ENCODE peak calls at places on chromosome 6, in four cellular contexts. S is iPS DF 6.9, X is upper lobe of right lung, E is sigmoid colon. C is an unnamed sample.

GRCh38 chr6:73983367-73983766 is 287.4 kb downstream of the CD109 start:
- DNase-seq in S (no peak), X (no peak), E (no peak), C (no peak)

GRCh38 chr6:82298012-82298411 is 50.5 kb upstream of the IBTK start:
- DNase-seq in S (no peak), X (no peak), E (no peak), C (no peak)

GRCh38 chr6:163586888-163587287 is 172.4 kb downstream of the QKI start:
- DNase-seq in S (no peak), X (no peak), E (no peak), C (no peak)

GRCh38 chr6:7763896-7764295 is 38.0 kb downstream of the BMP6 start:
- DNase-seq in S (no peak), X (no peak), E (no peak), C (no peak)

GRCh38 chr6:147531321-147531720 is 22.8 kb downstream of the SAMD5 start:
- DNase-seq in S (no peak), X (no peak), E (no peak), C (no peak)

GRCh38 chr6:170057961-170058877 is 232.7 kb downstream of the DLL1 start:
- DNase-seq in S (no peak), X (peak; percentile 50), E (peak; percentile 54), C (no peak)

GRCh38 chr6:27662770-27663169 is 189.9 kb upstream of the ZNF184 start:
- DNase-seq in S (no peak), X (no peak), E (no peak), C (no peak)

GRCh38 chr6:87929843-87930288 is 117.8 kb upstream of the SPACA1 start:
- DNase-seq in S (peak; percentile 90), X (peak; percentile 82), E (peak; percentile 90), C (peak; percentile 58)

GRCh38 chr6:27479319-27480182 is 6.6 kb upstream of the ZNF184 start:
- DNase-seq in S (no peak), X (peak; percentile 87), E (peak; percentile 91), C (peak; percentile 80)

GRCh38 chr6:147726342-147726741 is 217.9 kb downstream of the SAMD5 start:
- DNase-seq in S (no peak), X (no peak), E (no peak), C (no peak)

GRCh38 chr6:117463762-117464665 is 18.5 kb upstream of the DCBLD1 start:
- DNase-seq in S (no peak), X (no peak), E (no peak), C (no peak)

GRCh38 chr6:85764844-85765243 is 122.2 kb upstream of the SYNCRIP start:
- DNase-seq in S (no peak), X (no peak), E (no peak), C (no peak)

GRCh38 chr6:31654574-31655348 is 933 bp upstream of the APOM start:
- DNase-seq in S (no peak), X (no peak), E (no peak), C (no peak)

GRCh38 chr6:169921853-169922779 is 170.7 kb downstream of the ERMARD start:
- DNase-seq in S (no peak), X (no peak), E (peak; percentile 42), C (no peak)

GRCh38 chr6:118317581-118318563 is 230.2 kb upstream of the PLN start:
- DNase-seq in S (no peak), X (no peak), E (no peak), C (no peak)

GRCh38 chr6:154127638-154128037 is 88.6 kb downstream of the OPRM1 start:
- DNase-seq in S (peak; percentile 20), X (no peak), E (no peak), C (no peak)

GRCh38 chr6:52104979-52105378 is 17.6 kb upstream of the PKHD1 start:
- DNase-seq in S (no peak), X (no peak), E (no peak), C (no peak)

GRCh38 chr6:81376745-81377144 is 375.7 kb downstream of the TENT5A start:
- DNase-seq in S (no peak), X (no peak), E (no peak), C (no peak)

GRCh38 chr6:163327936-163328335 is 86.6 kb upstream of the QKI start:
- DNase-seq in S (no peak), X (no peak), E (no peak), C (no peak)

GRCh38 chr6:161922631-161923119 is 648.8 kb upstream of the AGPAT4 start:
- DNase-seq in S (peak; percentile 22), X (no peak), E (no peak), C (no peak)

GRCh38 chr6:101534386-101534785 is 140.9 kb downstream of the GRIK2 start:
- DNase-seq in S (no peak), X (no peak), E (no peak), C (no peak)

GRCh38 chr6:1580109-1580508 is 29.6 kb upstream of the FOXC1 start:
- DNase-seq in S (no peak), X (no peak), E (no peak), C (no peak)

GRCh38 chr6:146361367-146361924 is 182.2 kb upstream of the RAB32 start:
- DNase-seq in S (no peak), X (no peak), E (no peak), C (no peak)

GRCh38 chr6:104995989-104996617 is 39.2 kb downstream of the LIN28B start:
- DNase-seq in S (no peak), X (no peak), E (peak; percentile 67), C (no peak)

GRCh38 chr6:167005350-167006159 is 6.4 kb downstream of the CEP43 start:
- DNase-seq in S (no peak), X (no peak), E (peak; percentile 71), C (no peak)

GRCh38 chr6:151620179-151620578 is 126.4 kb downstream of the CCDC170 start:
- DNase-seq in S (no peak), X (no peak), E (no peak), C (no peak)

GRCh38 chr6:135586388-135586787 is 88.8 kb upstream of the AHI1 start:
- DNase-seq in S (no peak), X (no peak), E (no peak), C (no peak)

GRCh38 chr6:22147983-22148797 is 148.6 kb downstream of the PRL start:
- DNase-seq in S (no peak), X (no peak), E (no peak), C (no peak)

GRCh38 chr6:168450921-168451320 is 9.9 kb downstream of the SMOC2 start:
- DNase-seq in S (no peak), X (no peak), E (no peak), C (no peak)

GRCh38 chr6:106516629-106517028 is 112.7 kb downstream of the RTN4IP1 start:
- DNase-seq in S (no peak), X (no peak), E (no peak), C (no peak)
- H3K4me3 ChIP-seq in S (no peak overlapping the region), X (no peak overlapping the region), E (no peak overlapping the region), C (no peak overlapping the region)

DNA sequence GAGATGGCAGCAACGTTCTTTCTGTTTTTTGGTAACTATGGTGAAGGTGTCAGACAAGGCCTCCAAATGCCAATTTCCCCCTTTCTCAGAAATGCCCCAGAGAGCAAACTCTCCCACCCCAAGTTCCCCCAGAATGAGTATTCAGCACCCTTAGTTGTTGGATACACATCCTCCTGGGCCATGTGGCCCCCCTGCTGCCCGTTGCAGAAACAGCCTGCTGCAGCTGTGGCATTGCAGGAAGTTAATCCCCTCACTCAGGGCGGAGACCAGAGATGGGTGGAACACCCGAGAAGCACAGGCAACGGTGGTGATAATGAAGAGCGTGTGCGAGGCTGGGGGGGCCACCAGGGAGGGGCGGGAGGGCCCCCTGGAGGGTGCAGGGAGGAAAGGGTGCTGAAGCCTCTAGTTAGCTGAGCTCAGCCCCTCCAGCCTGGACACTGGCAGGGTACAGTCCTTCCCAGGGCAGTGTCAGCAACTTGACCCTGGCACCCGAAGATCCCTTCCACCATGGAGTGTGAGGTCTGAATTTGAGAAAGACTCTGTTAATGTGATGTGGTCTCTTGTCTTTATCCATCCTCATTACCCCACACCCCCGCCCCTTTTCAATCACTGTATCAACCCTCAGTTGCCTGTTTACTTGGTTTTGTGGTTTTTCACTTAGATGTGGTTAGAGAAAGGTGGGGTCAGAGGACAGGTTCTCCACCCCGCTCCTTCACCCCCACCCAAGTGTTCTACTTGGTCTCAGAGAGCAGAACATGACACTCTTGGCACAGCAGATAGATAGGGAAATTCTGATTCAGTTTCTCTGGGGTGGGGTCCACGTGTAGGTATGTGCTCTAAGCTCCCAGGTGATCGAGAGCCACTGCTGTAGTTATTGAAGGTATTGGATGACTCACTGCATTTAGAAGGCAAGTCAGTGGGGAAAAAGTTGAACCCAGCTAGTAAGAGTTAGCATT is 208.8 kb upstream of the SUPT3H start:
- DNase-seq in S (no peak), X (no peak), E (no peak), C (peak; percentile 44)
- H3K4me1 ChIP-seq in S (no peaks in the 10 kb centered on the region), X (no peaks in the 10 kb centered on the region), E (no peaks in the 10 kb centered on the region), C (peaks cover 65% of the 10 kb centered on the region)

DNA sequence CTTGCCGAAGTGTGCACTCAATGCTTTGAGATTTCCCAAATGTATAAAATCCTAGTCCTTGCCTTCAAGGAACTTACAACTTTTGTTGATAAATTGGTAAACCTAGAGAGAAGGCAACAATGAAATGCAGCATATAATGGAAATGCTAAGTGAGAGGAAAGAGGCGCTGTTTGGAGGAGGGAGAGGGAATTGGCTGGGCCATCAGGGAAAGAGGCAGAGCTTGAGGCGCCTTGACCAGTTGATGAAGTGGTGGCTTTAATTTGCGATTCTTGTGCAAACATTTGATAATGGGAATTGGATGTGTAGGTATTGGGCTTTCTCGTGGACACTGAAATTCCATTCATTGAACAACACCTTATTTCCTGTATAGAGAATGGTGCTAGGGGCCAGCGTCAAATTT is 1.9 kb upstream of the CDYL start:
- DNase-seq in S (no peak), X (no peak), E (no peak), C (no peak)
- H3K4me3 ChIP-seq in S (peak overlapping the region; percentile 51), X (peak overlapping the region; percentile 57), E (no peak overlapping the region), C (no peak overlapping the region)

GRCh38 chr6:15430947-15431405 is 185.1 kb downstream of the JARID2 start:
- DNase-seq in S (no peak), X (no peak), E (no peak), C (no peak)
- H3K4me1 ChIP-seq in S (peaks cover 23% of the 10 kb centered on the region), X (peaks cover 62% of the 10 kb centered on the region), E (no peaks in the 10 kb centered on the region), C (peaks cover 50% of the 10 kb centered on the region)

GRCh38 chr6:100462396-100462795 is 2.3 kb downstream of the SIM1 start:
- DNase-seq in S (no peak), X (no peak), E (no peak), C (no peak)

GRCh38 chr6:100461920-100462295 is 2.8 kb downstream of the SIM1 start:
- DNase-seq in S (no peak), X (no peak), E (no peak), C (no peak)

GRCh38 chr6:100459291-100459690 is 5.4 kb downstream of the SIM1 start:
- DNase-seq in S (no peak), X (no peak), E (no peak), C (no peak)

GRCh38 chr6:100461273-100461919 is 3.3 kb downstream of the SIM1 start:
- DNase-seq in S (no peak), X (no peak), E (no peak), C (no peak)

GRCh38 chr6:100460650-100461204 is 4.0 kb downstream of the SIM1 start:
- DNase-seq in S (no peak), X (no peak), E (no peak), C (no peak)
- H3K4me3 ChIP-seq in S (no peak overlapping the region), X (no peak overlapping the region), E (no peak overlapping the region), C (no peak overlapping the region)

GRCh38 chr6:3386374-3386857 is 70.4 kb downstream of the SLC22A23 start:
- DNase-seq in S (no peak), X (no peak), E (peak; percentile 75), C (no peak)
- H3K4me1 ChIP-seq in S (no peaks in the 10 kb centered on the region), X (no peaks in the 10 kb centered on the region), E (no peaks in the 10 kb centered on the region), C (no peaks in the 10 kb centered on the region)

C was measured in CD8-positive, alpha-beta memory T cell.